ENCODE peak calls at places on chromosomes 16 and 17, in nine cellular contexts. E is heart left ventricle; B is small intestine; W is thyroid gland; V is CD4-positive, CD25-positive, alpha-beta regulatory T cell; R is GM12878; J is A549; Q is thoracic aorta; L is CD8-positive, alpha-beta T cell. U is an unnamed sample.
A peak's percentile ranks its signal among the peaks of the same experiment; 100 is the strongest.

GRCh38 chr17:40021471-40021961 is 6.3 kb downstream of the CSF3 start:
- DNase-seq in Q (no peak), V (no peak), R (no peak), J (peak; percentile 80), E (no peak), L (no peak), B (no peak), W (peak; percentile 22), U (no peak)

GRCh38 chr17:14209215-14209614 is 27.4 kb downstream of the CDRT15 start:
- DNase-seq in Q (no peak), B (peak; percentile 12), R (no peak), E (no peak), J (no peak), V (no peak), W (no peak), L (no peak), U (no peak)

GRCh38 chr17:20920813-20921199 is 122.0 kb downstream of the USP22 start:
- DNase-seq in J (no peak), R (no peak), Q (no peak), V (no peak), B (no peak), W (no peak), E (no peak), L (no peak), U (no peak)

GRCh38 chr16:7361416-7362129 is 28.9 kb downstream of the RBFOX1 start:
- DNase-seq in R (no peak), E (no peak), B (no peak), W (no peak), J (no peak), L (no peak), V (no peak), Q (no peak), U (no peak)

GRCh38 chr17:79650861-79651260 is 40.0 kb upstream of the RBFOX3 start:
- DNase-seq in J (no peak), V (no peak), Q (no peak), W (no peak), E (no peak), R (no peak), L (no peak), B (no peak), U (no peak)

GRCh38 chr16:69553332-69553731 is 12.4 kb upstream of the NFAT5 start:
- DNase-seq in Q (no peak), J (no peak), W (no peak), V (no peak), B (no peak), L (no peak), R (no peak), E (no peak), U (no peak)

GRCh38 chr17:14330492-14330920 is 29.6 kb downstream of the HS3ST3B1 start:
- DNase-seq in L (no peak), E (no peak), R (no peak), B (no peak), V (no peak), J (no peak), W (no peak), Q (no peak), U (no peak)

GRCh38 chr17:731943-732787 is at the start of gene TLCD3A:
- DNase-seq in W (peak; percentile 72), Q (no peak), J (peak; percentile 82), B (peak; percentile 64), V (peak; percentile 21), L (peak; percentile 64), E (peak; percentile 79), R (no peak), U (peak; percentile 80)

GRCh38 chr17:47742319-47743181 is 9.5 kb downstream of the TBX21 start:
- DNase-seq in E (no peak), W (no peak), R (no peak), L (peak; percentile 65), J (no peak), B (no peak), V (peak; percentile 31), Q (no peak), U (no peak)

GRCh38 chr16:66933776-66934137 is 445 bp downstream of the CIAO2B start:
- DNase-seq in L (no peak), R (no peak), B (no peak), Q (no peak), E (no peak), W (peak; percentile 38), J (peak; percentile 55), V (no peak), U (no peak)

GRCh38 chr16:82643936-82644630 is 17.3 kb downstream of the CDH13 start:
- DNase-seq in B (no peak), W (no peak), Q (no peak), L (no peak), V (no peak), E (no peak), R (no peak), J (no peak), U (no peak)

GRCh38 chr16:59463776-59464175 is 729.7 kb upstream of the GOT2 start:
- DNase-seq in R (no peak), E (no peak), Q (no peak), B (no peak), V (no peak), L (no peak), J (peak; percentile 2), W (no peak), U (no peak)

GRCh38 chr16:20387978-20388377 is 16.6 kb downstream of the PDILT start:
- DNase-seq in Q (no peak), V (no peak), R (no peak), B (no peak), W (no peak), J (no peak), L (no peak), E (no peak), U (no peak)

GRCh38 chr16:64362193-64362592 is 759.7 kb downstream of the CDH11 start:
- DNase-seq in V (no peak), J (no peak), B (no peak), E (no peak), R (no peak), Q (no peak), W (no peak), L (no peak), U (no peak)

GRCh38 chr16:88303890-88304819 is 78.6 kb upstream of the ZNF469 start:
- DNase-seq in L (no peak), E (peak; percentile 50), V (no peak), Q (no peak), W (no peak), B (no peak), J (peak; percentile 38), R (no peak), U (no peak)

GRCh38 chr16:61929801-61930200 is 106.4 kb downstream of the CDH8 start:
- DNase-seq in V (no peak), E (no peak), B (no peak), R (no peak), Q (no peak), L (no peak), J (no peak), W (no peak), U (no peak)

GRCh38 chr17:50101346-50102163 is 6.4 kb downstream of the PDK2 start:
- DNase-seq in Q (no peak), R (no peak), W (peak; percentile 32), J (no peak), B (peak; percentile 93), L (no peak), E (peak; percentile 66), V (no peak), U (peak; percentile 70)

GRCh38 chr17:78532922-78533640 is 44.1 kb downstream of the DNAH17 start:
- DNase-seq in J (peak; percentile 90), R (no peak), Q (no peak), E (no peak), W (no peak), V (no peak), L (no peak), B (no peak), U (no peak)

GRCh38 chr16:74752258-74752657 is 22.4 kb downstream of the FA2H start:
- DNase-seq in E (no peak), V (no peak), J (no peak), R (no peak), B (no peak), W (no peak), Q (no peak), L (no peak), U (no peak)
- H3K4me3 ChIP-seq in E (no peak overlapping the region), V (no peak overlapping the region), J (no peak overlapping the region), R (no peak overlapping the region), B (no peak overlapping the region), W (no peak overlapping the region), Q (no peak overlapping the region), L (no peak overlapping the region), U (no peak overlapping the region)

GRCh38 chr17:17711708-17712141 is 30.5 kb downstream of the RAI1 start:
- DNase-seq in L (no peak), V (no peak), W (peak; percentile 31), J (no peak), B (no peak), E (no peak), R (no peak), Q (no peak), U (no peak)

GRCh38 chr17:17709815-17710321 is 28.6 kb downstream of the RAI1 start:
- DNase-seq in W (peak; percentile 26), V (no peak), R (no peak), E (no peak), Q (no peak), B (no peak), L (no peak), J (no peak), U (no peak)

GRCh38 chr17:17708816-17709215 is 27.6 kb downstream of the RAI1 start:
- DNase-seq in W (no peak), R (no peak), L (no peak), V (no peak), E (no peak), B (no peak), J (no peak), Q (no peak), U (no peak)

GRCh38 chr17:17710728-17711541 is 29.7 kb downstream of the RAI1 start:
- DNase-seq in W (peak; percentile 93), J (peak; percentile 99), L (no peak), R (no peak), V (no peak), B (peak; percentile 88), E (no peak), Q (peak; percentile 53), U (no peak)

DNA sequence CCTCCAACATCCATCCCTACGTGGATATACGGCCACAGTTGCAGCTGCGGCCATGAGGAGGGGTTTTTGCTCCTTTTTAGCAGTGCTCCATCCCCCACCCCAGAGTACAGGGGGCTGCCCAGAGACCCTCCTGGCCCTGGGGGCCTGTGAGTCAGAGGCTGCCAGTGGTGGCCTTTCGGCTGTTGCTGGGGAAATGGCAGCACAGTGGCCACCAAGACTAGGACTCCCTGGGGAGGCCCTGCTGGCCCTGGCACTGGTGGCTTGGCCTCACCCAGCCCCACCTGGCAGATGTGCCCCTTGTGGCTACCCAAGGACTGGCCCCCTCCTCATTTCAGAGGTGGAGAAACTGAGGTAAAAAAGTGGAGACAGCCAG is 29.1 kb downstream of the RAI1 start:
- DNase-seq in J (no peak), B (no peak), W (no peak), Q (no peak), R (no peak), L (no peak), V (no peak), E (no peak), U (no peak)
- H3K27ac ChIP-seq in J (peak overlapping the region; percentile 95), B (no peak overlapping the region), W (peak overlapping the region; percentile 92), Q (peak overlapping the region; percentile 58), R (no peak overlapping the region), L (no peak overlapping the region), V (no peak overlapping the region), E (no peak overlapping the region), U (no peak overlapping the region)

GRCh38 chr16:89723279-89724250 is 2.2 kb downstream of the ZNF276 start:
- DNase-seq in J (no peak), Q (no peak), B (peak; percentile 66), V (peak; percentile 85), R (no peak), E (peak; percentile 72), L (peak; percentile 91), W (no peak), U (peak; percentile 62)
- H3K4me3 ChIP-seq in J (peak overlapping the region; percentile 94), Q (peak overlapping the region; percentile 96), B (no peak overlapping the region), V (peak overlapping the region; percentile 75), R (peak overlapping the region; percentile 93), E (peak overlapping the region; percentile 74), L (peak overlapping the region; percentile 98), W (no peak overlapping the region), U (peak overlapping the region; percentile 83)

GRCh38 chr17:81641825-81642489 is 5.0 kb downstream of the TSPAN10 start:
- DNase-seq in J (peak; percentile 86), E (no peak), B (no peak), Q (no peak), V (no peak), W (no peak), R (no peak), L (no peak), U (no peak)
- H3K27ac ChIP-seq in J (peak overlapping the region; percentile 84), E (no peak overlapping the region), B (no peak overlapping the region), Q (no peak overlapping the region), V (no peak overlapping the region), W (no peak overlapping the region), R (no peak overlapping the region), L (no peak overlapping the region), U (no peak overlapping the region)

U was measured in left ventricle myocardium inferior.